ENCODE peak calls at places on chromosomes 2 and 18, in ten cellular contexts. F is hepatic stellate cell; Z is NCI-H1092 treated with DMSO at 0.1 percent for 48 hours; J is A549; W is fibroblast of the conjunctiva; M is neural crest cell; I is iris pigment epithelial cell; E is activated CD8-positive, alpha-beta memory T cell treated with anti-CD3 and anti-CD28 coated beads for 48 hours; S is cortex of kidney; V is progenitor cell of endocrine pancreas. C is an unnamed sample.

GRCh38 chr2:147683380-147683779 is 161.4 kb upstream of the ACVR2A start:
- DNase-seq in F (no peak), Z (no peak), J (no peak), W (no peak), M (no peak), I (no peak), E (no peak), S (no peak), V (no peak), C (no peak)

GRCh38 chr2:217900010-217900779 is 102.6 kb downstream of the TNS1 start:
- DNase-seq in F (no peak), Z (peak; percentile 3), J (peak; percentile 46), W (no peak), M (no peak), I (no peak), E (no peak), S (no peak), V (no peak), C (no peak)

GRCh38 chr2:145617906-145618305 is 1098.0 kb upstream of the ZEB2 start:
- DNase-seq in F (peak; percentile 17), Z (no peak), J (no peak), W (no peak), M (no peak), I (peak; percentile 50), E (no peak), S (no peak), V (no peak), C (no peak)

GRCh38 chr18:8610442-8610801 is 1.2 kb downstream of the RAB12 start:
- DNase-seq in F (no peak), Z (no peak), J (no peak), W (no peak), M (no peak), I (peak; percentile 42), E (no peak), S (no peak), V (no peak), C (no peak)

GRCh38 chr2:160652236-160652635 is 158.6 kb upstream of the RBMS1 start:
- DNase-seq in F (no peak), Z (no peak), J (no peak), W (no peak), M (no peak), I (peak; percentile 23), E (peak; percentile 18), S (no peak), V (no peak), C (no peak)

GRCh38 chr18:9494778-9495302 is 19.5 kb downstream of the RALBP1 start:
- DNase-seq in F (no peak), Z (no peak), J (no peak), W (no peak), M (no peak), I (peak; percentile 82), E (no peak), S (no peak), V (no peak), C (no peak)

GRCh38 chr2:230347659-230348305 is 20.8 kb downstream of the SP140L start:
- DNase-seq in F (no peak), Z (no peak), J (no peak), W (no peak), M (no peak), I (peak; percentile 49), E (no peak), S (no peak), V (no peak), C (no peak)

GRCh38 chr2:179528576-179529069 is 264.0 kb upstream of the SESTD1 start:
- DNase-seq in F (no peak), Z (no peak), J (no peak), W (no peak), M (no peak), I (no peak), E (no peak), S (no peak), V (no peak), C (no peak)

GRCh38 chr2:205834776-205835175 is 152.5 kb downstream of the NRP2 start:
- DNase-seq in F (no peak), Z (no peak), J (no peak), W (no peak), M (no peak), I (no peak), E (no peak), S (no peak), V (no peak), C (no peak)

GRCh38 chr2:86765308-86765695 is 25.4 kb downstream of the CD8A start:
- DNase-seq in F (no peak), Z (no peak), J (no peak), W (no peak), M (no peak), I (no peak), E (no peak), S (no peak), V (no peak), C (no peak)

GRCh38 chr2:112698834-112699515 is 21.8 kb upstream of the NT5DC4 start:
- DNase-seq in F (no peak), Z (no peak), J (no peak), W (no peak), M (no peak), I (no peak), E (no peak), S (no peak), V (no peak), C (no peak)

GRCh38 chr2:58427572-58428285 is 186.6 kb upstream of the FANCL start:
- DNase-seq in F (no peak), Z (peak; percentile 65), J (peak; percentile 38), W (no peak), M (peak; percentile 30), I (peak; percentile 35), E (no peak), S (no peak), V (peak; percentile 49), C (no peak)

GRCh38 chr2:135095591-135095990 is 43.5 kb downstream of the RAB3GAP1 start:
- DNase-seq in F (no peak), Z (no peak), J (no peak), W (no peak), M (no peak), I (peak; percentile 52), E (no peak), S (no peak), V (no peak), C (no peak)

GRCh38 chr2:109126501-109126860 is 2.5 kb upstream of the SH3RF3 start:
- DNase-seq in F (peak; percentile 87), Z (no peak), J (no peak), W (peak; percentile 74), M (no peak), I (peak; percentile 90), E (no peak), S (no peak), V (no peak), C (no peak)

GRCh38 chr2:127143851-127144782 is 37.2 kb upstream of the BIN1 start:
- DNase-seq in F (peak; percentile 58), Z (no peak), J (peak; percentile 33), W (no peak), M (no peak), I (peak; percentile 87), E (no peak), S (no peak), V (no peak), C (no peak)

C was measured in NCI-H1930.